ENCODE peak calls at places on chromosomes 16 and 17, in six cellular contexts. One of them, this sample, is unnamed.

GRCh38 chr17:19023209-19023999 is 18.8 kb upstream of the FAM83G start:
- DNase-seq in T-helper 22 cell: no peak
- DNase-seq in activated CD4-positive, alpha-beta T cell treated with anti-CD3 and anti-CD28 coated beads, Interleukin-2, amount 50 U/mL, for 1 hour: no peak
- DNase-seq in Right ventricle myocardium superior: peak
- DNase-seq in A172: no peak
- DNase-seq in heart left ventricle: no peak
- DNase-seq in this sample: no peak

GRCh38 chr17:72249441-72249840 is 128.6 kb downstream of the SOX9 start:
- DNase-seq in T-helper 22 cell: no peak
- DNase-seq in activated CD4-positive, alpha-beta T cell treated with anti-CD3 and anti-CD28 coated beads, Interleukin-2, amount 50 U/mL, for 1 hour: no peak
- DNase-seq in Right ventricle myocardium superior: no peak
- DNase-seq in A172: peak
- DNase-seq in heart left ventricle: no peak
- DNase-seq in this sample: no peak

GRCh38 chr16:8675183-8676159 is 1.1 kb downstream of the ABAT start:
- DNase-seq in T-helper 22 cell: peak
- DNase-seq in activated CD4-positive, alpha-beta T cell treated with anti-CD3 and anti-CD28 coated beads, Interleukin-2, amount 50 U/mL, for 1 hour: peak
- DNase-seq in Right ventricle myocardium superior: no peak
- DNase-seq in A172: no peak
- DNase-seq in heart left ventricle: no peak
- DNase-seq in this sample: peak

GRCh38 chr16:66928702-66929388 is 3.5 kb upstream of the RRAD start:
- DNase-seq in T-helper 22 cell: no peak
- DNase-seq in activated CD4-positive, alpha-beta T cell treated with anti-CD3 and anti-CD28 coated beads, Interleukin-2, amount 50 U/mL, for 1 hour: peak
- DNase-seq in Right ventricle myocardium superior: no peak
- DNase-seq in A172: peak
- DNase-seq in heart left ventricle: no peak
- DNase-seq in this sample: no peak

GRCh38 chr17:63772801-63773271 is 561 bp downstream of the CCDC47 start:
- DNase-seq in T-helper 22 cell: no peak
- DNase-seq in activated CD4-positive, alpha-beta T cell treated with anti-CD3 and anti-CD28 coated beads, Interleukin-2, amount 50 U/mL, for 1 hour: no peak
- DNase-seq in Right ventricle myocardium superior: no peak
- DNase-seq in A172: no peak
- DNase-seq in heart left ventricle: no peak
- DNase-seq in this sample: no peak

GRCh38 chr17:77772461-77772897 is 186.0 kb upstream of the TNRC6C start:
- DNase-seq in T-helper 22 cell: peak
- DNase-seq in activated CD4-positive, alpha-beta T cell treated with anti-CD3 and anti-CD28 coated beads, Interleukin-2, amount 50 U/mL, for 1 hour: peak
- DNase-seq in Right ventricle myocardium superior: peak
- DNase-seq in A172: peak
- DNase-seq in heart left ventricle: peak
- DNase-seq in this sample: peak

GRCh38 chr17:58136669-58137279 is 11.4 kb upstream of the OR4D1 start:
- DNase-seq in T-helper 22 cell: no peak
- DNase-seq in activated CD4-positive, alpha-beta T cell treated with anti-CD3 and anti-CD28 coated beads, Interleukin-2, amount 50 U/mL, for 1 hour: no peak
- DNase-seq in Right ventricle myocardium superior: no peak
- DNase-seq in A172: no peak
- DNase-seq in heart left ventricle: no peak
- DNase-seq in this sample: no peak

GRCh38 chr16:84922351-84923135 is 88.8 kb downstream of the ZDHHC7 start:
- DNase-seq in T-helper 22 cell: no peak
- DNase-seq in activated CD4-positive, alpha-beta T cell treated with anti-CD3 and anti-CD28 coated beads, Interleukin-2, amount 50 U/mL, for 1 hour: no peak
- DNase-seq in Right ventricle myocardium superior: peak
- DNase-seq in A172: no peak
- DNase-seq in heart left ventricle: peak
- DNase-seq in this sample: no peak

This sample was measured in T-helper 17 cell.